ENCODE peak calls at places on chromosomes 11 and 22, in nine cellular contexts. V is posterior vena cava; L is naive thymus-derived CD4-positive, alpha-beta T cell; W is amniotic stem cell; H is stimulated activated naive CD4-positive, alpha-beta T cell; R is putamen; O is effector memory CD8-positive, alpha-beta T cell; S is neuronal stem cell; K is stomach. B is an unnamed sample.

GRCh38 chr22:37887610-37888378 is 18.3 kb upstream of the MICALL1 start:
- DNase-seq in V (no peak), L (no peak), W (no peak), H (no peak), R (peak), O (no peak), S (no peak), K (no peak), B (no peak)

GRCh38 chr11:130051077-130051476 is 18.6 kb upstream of the APLP2 start:
- DNase-seq in V (no peak), L (no peak), W (no peak), H (no peak), R (no peak), O (no peak), S (no peak), K (no peak), B (no peak)

GRCh38 chr11:69560141-69560790 is 78.8 kb downstream of the LINC01488 start:
- DNase-seq in V (no peak), L (no peak), W (no peak), H (no peak), R (no peak), O (no peak), S (no peak), K (no peak), B (no peak)

GRCh38 chr11:102933627-102934026 is 21.9 kb downstream of the MMP13 start:
- DNase-seq in V (no peak), L (no peak), W (no peak), H (no peak), R (no peak), O (no peak), S (no peak), K (no peak), B (no peak)

GRCh38 chr22:48605856-48606255 is 1221.8 kb downstream of the BRD1 start:
- DNase-seq in V (no peak), L (no peak), W (no peak), H (no peak), R (no peak), O (no peak), S (no peak), K (no peak), B (no peak)

GRCh38 chr22:46105494-46106278 is 44.6 kb upstream of the PPARA start:
- DNase-seq in V (no peak), L (no peak), W (no peak), H (no peak), R (no peak), O (no peak), S (no peak), K (peak), B (no peak)

GRCh38 chr11:94647926-94648325 is 80.8 kb downstream of the PIWIL4 start:
- DNase-seq in V (peak), L (no peak), W (no peak), H (no peak), R (no peak), O (no peak), S (no peak), K (no peak), B (no peak)

GRCh38 chr11:82864268-82864667 is 36.0 kb downstream of the PRCP start:
- DNase-seq in V (peak), L (no peak), W (no peak), H (no peak), R (peak), O (no peak), S (no peak), K (peak), B (peak)

GRCh38 chr11:18329196-18329870 is 7.0 kb downstream of the GTF2H1 start:
- DNase-seq in V (no peak), L (no peak), W (no peak), H (no peak), R (no peak), O (no peak), S (no peak), K (no peak), B (no peak)